ENCODE peak calls at places on chromosomes 4 and X, in six cellular contexts. One of them, this sample, is unnamed.
A peak's percentile ranks its signal among the peaks of the same experiment; 100 is the strongest.

GRCh38 chrX:42771836-42772335 is 6.1 kb downstream of the PPP1R2C start:
- DNase-seq in MCF 10A: no peak
- DNase-seq in left lung: no peak
- DNase-seq in omental fat pad: no peak
- DNase-seq in AG09319: no peak
- DNase-seq in fibroblast of lung: no peak
- DNase-seq in this sample: no peak

GRCh38 chr4:3532714-3533336 is 603 bp upstream of the LRPAP1 start:
- DNase-seq in MCF 10A: no peak
- DNase-seq in left lung: no peak
- DNase-seq in omental fat pad: no peak
- DNase-seq in AG09319: no peak
- DNase-seq in fibroblast of lung: no peak
- DNase-seq in this sample: no peak

GRCh38 chr4:15765910-15766703 is 12.0 kb upstream of the CD38 start:
- DNase-seq in MCF 10A: no peak
- DNase-seq in left lung: no peak
- DNase-seq in omental fat pad: no peak
- DNase-seq in AG09319: no peak
- DNase-seq in fibroblast of lung: no peak
- DNase-seq in this sample: peak; percentile 70

GRCh38 chr4:180377741-180378140 is 1865.5 kb upstream of the TENM3 start:
- DNase-seq in MCF 10A: peak; percentile 55
- DNase-seq in left lung: no peak
- DNase-seq in omental fat pad: no peak
- DNase-seq in AG09319: no peak
- DNase-seq in fibroblast of lung: peak; percentile 1
- DNase-seq in this sample: no peak

GRCh38 chr4:31084806-31085416 is 364.7 kb downstream of the PCDH7 start:
- DNase-seq in MCF 10A: peak; percentile 32
- DNase-seq in left lung: no peak
- DNase-seq in omental fat pad: no peak
- DNase-seq in AG09319: no peak
- DNase-seq in fibroblast of lung: peak; percentile 47
- DNase-seq in this sample: no peak

GRCh38 chrX:50107470-50107869 is 93.3 kb downstream of the AKAP4 start:
- DNase-seq in MCF 10A: peak; percentile 38
- DNase-seq in left lung: no peak
- DNase-seq in omental fat pad: no peak
- DNase-seq in AG09319: no peak
- DNase-seq in fibroblast of lung: no peak
- DNase-seq in this sample: no peak

GRCh38 chr4:152166567-152166966 is 369.3 kb downstream of the FBXW7 start:
- DNase-seq in MCF 10A: peak; percentile 26
- DNase-seq in left lung: no peak
- DNase-seq in omental fat pad: no peak
- DNase-seq in AG09319: no peak
- DNase-seq in fibroblast of lung: peak; percentile 6
- DNase-seq in this sample: no peak

GRCh38 chr4:2009651-2010233 is 968 bp upstream of the NELFA start:
- DNase-seq in MCF 10A: peak; percentile 29
- DNase-seq in left lung: peak; percentile 88
- DNase-seq in omental fat pad: no peak
- DNase-seq in AG09319: no peak
- DNase-seq in fibroblast of lung: peak; percentile 49
- DNase-seq in this sample: peak; percentile 62

GRCh38 chr4:118076958-118077766 is 42.9 kb downstream of the NDST3 start:
- DNase-seq in MCF 10A: peak; percentile 59
- DNase-seq in left lung: peak; percentile 24
- DNase-seq in omental fat pad: no peak
- DNase-seq in AG09319: no peak
- DNase-seq in fibroblast of lung: peak; percentile 0
- DNase-seq in this sample: peak; percentile 38

GRCh38 chr4:24988776-24989175 is 42.0 kb downstream of the LGI2 start:
- DNase-seq in MCF 10A: peak; percentile 59
- DNase-seq in left lung: no peak
- DNase-seq in omental fat pad: no peak
- DNase-seq in AG09319: peak; percentile 39
- DNase-seq in fibroblast of lung: peak; percentile 32
- DNase-seq in this sample: no peak

GRCh38 chrX:101260435-101260834 is 30.7 kb downstream of the TAF7L start:
- DNase-seq in MCF 10A: peak; percentile 16
- DNase-seq in left lung: no peak
- DNase-seq in omental fat pad: no peak
- DNase-seq in AG09319: no peak
- DNase-seq in fibroblast of lung: no peak
- DNase-seq in this sample: no peak

GRCh38 chrX:139738581-139738980 is 30.6 kb upstream of the MCF2 start:
- DNase-seq in MCF 10A: peak; percentile 54
- DNase-seq in left lung: no peak
- DNase-seq in omental fat pad: no peak
- DNase-seq in AG09319: no peak
- DNase-seq in fibroblast of lung: peak; percentile 53
- DNase-seq in this sample: no peak

GRCh38 chrX:1612641-1613286 is 2.1 kb upstream of the ASMT start:
- DNase-seq in MCF 10A: no peak
- DNase-seq in left lung: no peak
- DNase-seq in omental fat pad: no peak
- DNase-seq in AG09319: no peak
- DNase-seq in fibroblast of lung: no peak
- DNase-seq in this sample: no peak

GRCh38 chr4:113502476-113502875 is 259.1 kb downstream of the CAMK2D start:
- DNase-seq in MCF 10A: peak; percentile 22
- DNase-seq in left lung: no peak
- DNase-seq in omental fat pad: no peak
- DNase-seq in AG09319: no peak
- DNase-seq in fibroblast of lung: peak; percentile 13
- DNase-seq in this sample: no peak

GRCh38 chrX:118552501-118552900 is 56.9 kb downstream of the DOCK11 start:
- DNase-seq in MCF 10A: peak; percentile 82
- DNase-seq in left lung: no peak
- DNase-seq in omental fat pad: no peak
- DNase-seq in AG09319: peak; percentile 19
- DNase-seq in fibroblast of lung: peak; percentile 82
- DNase-seq in this sample: no peak

GRCh38 chrX:87878926-87879325 is 361.3 kb downstream of the KLHL4 start:
- DNase-seq in MCF 10A: no peak
- DNase-seq in left lung: no peak
- DNase-seq in omental fat pad: no peak
- DNase-seq in AG09319: no peak
- DNase-seq in fibroblast of lung: no peak
- DNase-seq in this sample: no peak

GRCh38 chr4:82739292-82740190 is 59.1 kb downstream of the SCD5 start:
- DNase-seq in MCF 10A: peak; percentile 68
- DNase-seq in left lung: peak; percentile 91
- DNase-seq in omental fat pad: peak; percentile 47
- DNase-seq in AG09319: no peak
- DNase-seq in fibroblast of lung: no peak
- DNase-seq in this sample: peak; percentile 87

GRCh38 chrX:108177321-108177990 is 85.9 kb downstream of the ATG4A start:
- DNase-seq in MCF 10A: no peak
- DNase-seq in left lung: no peak
- DNase-seq in omental fat pad: no peak
- DNase-seq in AG09319: no peak
- DNase-seq in fibroblast of lung: peak; percentile 46
- DNase-seq in this sample: no peak

GRCh38 chrX:155026727-155027508 is at the start of gene FUNDC2:
- DNase-seq in MCF 10A: peak; percentile 88
- DNase-seq in left lung: peak; percentile 95
- DNase-seq in omental fat pad: peak; percentile 43
- DNase-seq in AG09319: peak; percentile 86
- DNase-seq in fibroblast of lung: peak; percentile 93
- DNase-seq in this sample: peak; percentile 93

GRCh38 chr4:189299706-189300105 is 641.0 kb upstream of the FRG1 start:
- DNase-seq in MCF 10A: no peak
- DNase-seq in left lung: no peak
- DNase-seq in omental fat pad: no peak
- DNase-seq in AG09319: no peak
- DNase-seq in fibroblast of lung: no peak
- DNase-seq in this sample: no peak

GRCh38 chr4:141133146-141134006 is at the start of gene RNF150:
- DNase-seq in MCF 10A: peak; percentile 84
- DNase-seq in left lung: peak; percentile 87
- DNase-seq in omental fat pad: peak; percentile 73
- DNase-seq in AG09319: peak; percentile 89
- DNase-seq in fibroblast of lung: peak; percentile 92
- DNase-seq in this sample: peak; percentile 80

GRCh38 chrX:108464604-108465003 is 25.0 kb downstream of the COL4A5 start:
- DNase-seq in MCF 10A: no peak
- DNase-seq in left lung: no peak
- DNase-seq in omental fat pad: no peak
- DNase-seq in AG09319: no peak
- DNase-seq in fibroblast of lung: peak; percentile 81
- DNase-seq in this sample: no peak

GRCh38 chr4:80007745-80008149 is 65.3 kb downstream of the ANTXR2 start:
- DNase-seq in MCF 10A: no peak
- DNase-seq in left lung: no peak
- DNase-seq in omental fat pad: no peak
- DNase-seq in AG09319: no peak
- DNase-seq in fibroblast of lung: peak; percentile 23
- DNase-seq in this sample: no peak

GRCh38 chr4:145840162-145840768 is 98.4 kb downstream of the ZNF827 start:
- DNase-seq in MCF 10A: peak; percentile 57
- DNase-seq in left lung: no peak
- DNase-seq in omental fat pad: no peak
- DNase-seq in AG09319: no peak
- DNase-seq in fibroblast of lung: peak; percentile 53
- DNase-seq in this sample: peak; percentile 37

GRCh38 chr4:169283114-169283509 is 12.4 kb upstream of the SH3RF1 start:
- DNase-seq in MCF 10A: peak; percentile 46
- DNase-seq in left lung: no peak
- DNase-seq in omental fat pad: no peak
- DNase-seq in AG09319: no peak
- DNase-seq in fibroblast of lung: peak; percentile 98
- DNase-seq in this sample: no peak

GRCh38 chr4:65661469-65661868 is 8.8 kb downstream of the EPHA5 start:
- DNase-seq in MCF 10A: peak; percentile 78
- DNase-seq in left lung: no peak
- DNase-seq in omental fat pad: no peak
- DNase-seq in AG09319: no peak
- DNase-seq in fibroblast of lung: peak; percentile 50
- DNase-seq in this sample: no peak

GRCh38 chrX:154308108-154308946 is 12.7 kb downstream of the TKTL1 start:
- DNase-seq in MCF 10A: peak; percentile 68
- DNase-seq in left lung: no peak
- DNase-seq in omental fat pad: peak; percentile 61
- DNase-seq in AG09319: no peak
- DNase-seq in fibroblast of lung: peak; percentile 11
- DNase-seq in this sample: peak; percentile 90

GRCh38 chr4:20698382-20698781 is 1.9 kb upstream of the PACRGL start:
- DNase-seq in MCF 10A: peak; percentile 52
- DNase-seq in left lung: no peak
- DNase-seq in omental fat pad: no peak
- DNase-seq in AG09319: no peak
- DNase-seq in fibroblast of lung: no peak
- DNase-seq in this sample: no peak
- TF ChIP-seq CTCF in MCF 10A: no peak
- TF ChIP-seq CTCF in left lung: no peak
- TF ChIP-seq CTCF in omental fat pad: no peak
- TF ChIP-seq CTCF in AG09319: no peak
- TF ChIP-seq CTCF in fibroblast of lung: no peak
- TF ChIP-seq CTCF in this sample: no peak

GRCh38 chr4:133741766-133742165 is 459.8 kb downstream of the PABPC4L start:
- DNase-seq in MCF 10A: no peak
- DNase-seq in left lung: no peak
- DNase-seq in omental fat pad: no peak
- DNase-seq in AG09319: no peak
- DNase-seq in fibroblast of lung: no peak
- DNase-seq in this sample: no peak
- TF ChIP-seq CTCF in MCF 10A: no peak
- TF ChIP-seq CTCF in left lung: no peak
- TF ChIP-seq CTCF in omental fat pad: no peak
- TF ChIP-seq CTCF in AG09319: no peak
- TF ChIP-seq CTCF in fibroblast of lung: no peak
- TF ChIP-seq CTCF in this sample: no peak

GRCh38 chr4:97453186-97453585 is 690.1 kb downstream of the STPG2 start:
- DNase-seq in MCF 10A: no peak
- DNase-seq in left lung: peak; percentile 63
- DNase-seq in omental fat pad: no peak
- DNase-seq in AG09319: no peak
- DNase-seq in fibroblast of lung: no peak
- DNase-seq in this sample: no peak

GRCh38 chr4:97457253-97457652 is 686.0 kb downstream of the STPG2 start:
- DNase-seq in MCF 10A: no peak
- DNase-seq in left lung: no peak
- DNase-seq in omental fat pad: no peak
- DNase-seq in AG09319: no peak
- DNase-seq in fibroblast of lung: no peak
- DNase-seq in this sample: no peak
- TF ChIP-seq CTCF in MCF 10A: no peak
- TF ChIP-seq CTCF in left lung: no peak
- TF ChIP-seq CTCF in omental fat pad: no peak
- TF ChIP-seq CTCF in AG09319: no peak
- TF ChIP-seq CTCF in fibroblast of lung: no peak
- TF ChIP-seq CTCF in this sample: no peak

GRCh38 chr4:37781134-37781455 is 45.4 kb upstream of the PGM2 start:
- DNase-seq in MCF 10A: no peak
- DNase-seq in left lung: no peak
- DNase-seq in omental fat pad: no peak
- DNase-seq in AG09319: no peak
- DNase-seq in fibroblast of lung: no peak
- DNase-seq in this sample: no peak

DNA sequence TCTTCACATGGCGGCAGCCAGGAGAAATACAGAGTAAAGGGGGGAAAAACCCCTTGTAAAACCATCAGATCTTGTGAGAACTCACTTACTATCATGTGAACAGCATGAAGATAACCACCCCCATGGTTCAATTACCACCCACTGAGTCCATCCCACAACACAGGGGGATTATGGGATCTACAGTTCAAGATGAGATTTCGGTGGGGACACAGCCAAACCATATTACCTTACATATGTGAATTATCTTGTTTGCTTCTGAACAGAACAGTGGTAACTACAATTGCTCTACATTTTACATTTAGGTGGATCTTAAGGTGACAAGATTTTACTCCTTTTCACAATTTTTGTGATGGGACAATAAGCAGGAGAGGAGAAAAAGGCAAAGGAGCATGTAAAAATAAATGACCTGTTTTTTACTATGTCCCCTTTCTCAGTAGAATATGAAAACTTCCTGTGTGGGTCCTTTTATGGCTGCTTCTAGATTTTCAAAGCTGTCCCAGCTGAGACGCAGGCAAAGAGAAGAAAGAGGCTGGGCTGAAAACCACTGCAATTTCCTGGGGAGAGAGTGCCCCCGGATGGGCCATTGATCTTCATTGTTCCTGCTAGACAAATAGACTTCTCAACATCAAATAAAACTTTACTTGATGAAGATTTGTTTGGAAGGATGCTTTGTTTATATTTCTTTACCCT is 45.9 kb upstream of the PGM2 start:
- DNase-seq in MCF 10A: no peak
- DNase-seq in left lung: no peak
- DNase-seq in omental fat pad: no peak
- DNase-seq in AG09319: no peak
- DNase-seq in fibroblast of lung: peak; percentile 19
- DNase-seq in this sample: peak; percentile 58
- TF ChIP-seq CTCF in MCF 10A: no peak
- TF ChIP-seq CTCF in left lung: no peak
- TF ChIP-seq CTCF in omental fat pad: no peak
- TF ChIP-seq CTCF in AG09319: peak; percentile 21
- TF ChIP-seq CTCF in fibroblast of lung: no peak
- TF ChIP-seq CTCF in this sample: no peak

GRCh38 chrX:30060718-30061117 is 154.6 kb upstream of the MAGEB2 start:
- DNase-seq in MCF 10A: peak; percentile 45
- DNase-seq in left lung: no peak
- DNase-seq in omental fat pad: no peak
- DNase-seq in AG09319: no peak
- DNase-seq in fibroblast of lung: peak; percentile 6
- DNase-seq in this sample: no peak
- TF ChIP-seq CTCF in MCF 10A: peak; percentile 42
- TF ChIP-seq CTCF in left lung: no peak
- TF ChIP-seq CTCF in omental fat pad: no peak
- TF ChIP-seq CTCF in AG09319: peak; percentile 34
- TF ChIP-seq CTCF in fibroblast of lung: peak; percentile 34
- TF ChIP-seq CTCF in this sample: no peak